ENCODE peak calls at places on chromosome 22, in nine cellular contexts. O, Y, L, V, P, M, X, S and J are unnamed samples.

GRCh38 chr22:23306438-23306921 is 126.2 kb downstream of the BCR start:
- DNase-seq in O (no peak), Y (no peak), L (peak), V (no peak), P (no peak), M (no peak), X (no peak), S (no peak), J (peak)

GRCh38 chr22:33389927-33390326 is 331.7 kb upstream of the SYN3 start:
- DNase-seq in O (no peak), Y (no peak), L (no peak), V (no peak), P (no peak), M (no peak), X (no peak), S (no peak), J (no peak)

GRCh38 chr22:36322602-36322915 is 65.2 kb downstream of the MYH9 start:
- DNase-seq in O (no peak), Y (no peak), L (no peak), V (no peak), P (no peak), M (no peak), X (no peak), S (no peak), J (no peak)

GRCh38 chr22:48104786-48105185 is 1342.3 kb downstream of the TBC1D22A start:
- DNase-seq in O (peak), Y (no peak), L (peak), V (no peak), P (no peak), M (no peak), X (no peak), S (no peak), J (no peak)

GRCh38 chr22:19823638-19824196 is 31.0 kb downstream of the GNB1L start:
- DNase-seq in O (no peak), Y (no peak), L (peak), V (peak), P (no peak), M (peak), X (no peak), S (no peak), J (peak)

GRCh38 chr22:19814428-19814827 is 40.2 kb downstream of the GNB1L start:
- DNase-seq in O (no peak), Y (no peak), L (no peak), V (no peak), P (no peak), M (no peak), X (no peak), S (no peak), J (no peak)

GRCh38 chr22:46684706-46685105 is 53.3 kb downstream of the CERK start:
- DNase-seq in O (no peak), Y (no peak), L (no peak), V (no peak), P (no peak), M (no peak), X (no peak), S (no peak), J (no peak)

GRCh38 chr22:27146871-27147591 is 489.6 kb downstream of the MIAT start:
- DNase-seq in O (no peak), Y (no peak), L (no peak), V (no peak), P (no peak), M (no peak), X (no peak), S (no peak), J (no peak)

GRCh38 chr22:41030891-41031290 is 61.5 kb upstream of the EP300 start:
- DNase-seq in O (no peak), Y (no peak), L (no peak), V (no peak), P (no peak), M (no peak), X (peak), S (no peak), J (no peak)

GRCh38 chr22:50262460-50262911 is 1.0 kb upstream of the MAPK12 start:
- DNase-seq in O (no peak), Y (no peak), L (no peak), V (no peak), P (no peak), M (no peak), X (no peak), S (no peak), J (no peak)

GRCh38 chr22:23109079-23109347 is 32.8 kb downstream of the RSPH14 start:
- DNase-seq in O (no peak), Y (no peak), L (no peak), V (no peak), P (no peak), M (no peak), X (no peak), S (no peak), J (no peak)